ENCODE peak calls at places on chromosomes 5 and 9, in five cellular contexts. H is GM12891, W is adrenal gland, Q is thyroid gland, I is erythroblast. V is an unnamed sample.

GRCh38 chr9:112571624-112572341 is 85.2 kb downstream of the KIAA1958 start:
- DNase-seq in H (no peak), W (no peak), Q (no peak), I (no peak), V (no peak)

GRCh38 chr9:120418315-120418714 is 161.7 kb downstream of the CDK5RAP2 start:
- DNase-seq in H (no peak), W (no peak), Q (no peak), I (no peak), V (no peak)

GRCh38 chr9:75798484-75798883 is 92.0 kb upstream of the PCSK5 start:
- DNase-seq in H (no peak), W (no peak), Q (no peak), I (no peak), V (no peak)

GRCh38 chr9:811101-811531 is 30.4 kb upstream of the DMRT1 start:
- DNase-seq in H (no peak), W (no peak), Q (peak), I (no peak), V (no peak)

GRCh38 chr9:78215706-78216105 is 20.2 kb upstream of the CEP78 start:
- DNase-seq in H (no peak), W (no peak), Q (no peak), I (no peak), V (no peak)

GRCh38 chr5:113105693-113106280 is 129.2 kb downstream of the DCP2 start:
- DNase-seq in H (no peak), W (no peak), Q (no peak), I (no peak), V (no peak)

GRCh38 chr9:14058078-14058688 is 255.8 kb downstream of the NFIB start:
- DNase-seq in H (no peak), W (no peak), Q (no peak), I (no peak), V (no peak)

GRCh38 chr9:132995121-132995420 is 16.6 kb downstream of the GFI1B start:
- DNase-seq in H (no peak), W (no peak), Q (no peak), I (no peak), V (no peak)

GRCh38 chr5:60972225-60972624 is 27.2 kb downstream of the NDUFAF2 start:
- DNase-seq in H (no peak), W (no peak), Q (no peak), I (no peak), V (no peak)

GRCh38 chr5:136038635-136039034 is 9.8 kb downstream of the TGFBI start:
- DNase-seq in H (no peak), W (no peak), Q (no peak), I (no peak), V (no peak)

GRCh38 chr5:73540192-73540591 is 25.2 kb downstream of the ANKRA2 start:
- DNase-seq in H (no peak), W (no peak), Q (no peak), I (no peak), V (peak)

GRCh38 chr5:175531361-175531760 is 53.0 kb downstream of the SFXN1 start:
- DNase-seq in H (no peak), W (no peak), Q (no peak), I (no peak), V (no peak)

GRCh38 chr5:143235423-143235822 is 168.1 kb downstream of the NR3C1 start:
- DNase-seq in H (no peak), W (no peak), Q (no peak), I (no peak), V (no peak)

DNA sequence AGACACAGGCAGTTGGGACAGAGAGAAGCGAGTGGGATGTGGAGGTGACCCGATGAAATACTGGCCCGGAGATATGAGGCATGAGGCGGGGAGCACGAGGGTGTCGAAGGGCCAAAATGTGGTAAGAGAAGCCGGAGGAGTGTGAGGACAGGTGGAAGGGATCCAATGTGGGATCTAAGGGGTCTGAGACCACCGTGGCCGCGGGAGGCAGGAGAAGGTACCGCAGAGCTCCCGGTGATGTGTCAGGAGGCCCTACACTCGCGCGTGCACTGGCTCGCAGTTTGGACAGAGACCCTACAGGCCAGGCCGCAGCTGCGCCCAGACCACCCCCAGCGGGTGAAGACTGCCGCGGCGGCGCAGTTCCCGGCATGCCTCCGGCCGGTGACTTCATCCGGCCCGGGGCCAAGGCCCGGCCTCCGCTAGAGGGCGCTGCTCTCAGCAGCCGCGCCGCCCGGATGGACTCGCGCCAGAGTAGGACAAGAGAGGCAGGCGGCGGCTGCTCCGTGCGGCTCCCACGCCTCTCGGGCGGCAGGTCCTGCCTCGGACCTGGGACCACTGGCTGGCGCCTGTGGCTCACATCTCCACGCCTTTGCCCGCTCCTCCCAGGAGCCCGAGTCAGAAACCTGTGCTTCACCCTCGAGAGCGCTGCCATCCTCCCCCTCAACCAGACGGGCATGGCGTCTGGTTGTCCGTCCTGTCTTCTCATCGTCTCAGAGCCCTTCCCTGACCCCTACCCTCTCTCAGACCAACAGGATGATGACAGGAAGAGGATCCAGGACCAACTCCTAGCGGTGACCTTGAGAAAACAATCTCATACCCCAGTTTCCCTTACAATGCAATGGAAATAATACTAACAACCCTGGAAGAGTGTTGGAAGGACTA is 35.4 kb upstream of the STING1 start:
- DNase-seq in H (peak), W (peak), Q (peak), I (peak), V (peak)
- TF ChIP-seq POLR2A in H (peak), W (peak), Q (peak), I (peak), V (peak)

DNA sequence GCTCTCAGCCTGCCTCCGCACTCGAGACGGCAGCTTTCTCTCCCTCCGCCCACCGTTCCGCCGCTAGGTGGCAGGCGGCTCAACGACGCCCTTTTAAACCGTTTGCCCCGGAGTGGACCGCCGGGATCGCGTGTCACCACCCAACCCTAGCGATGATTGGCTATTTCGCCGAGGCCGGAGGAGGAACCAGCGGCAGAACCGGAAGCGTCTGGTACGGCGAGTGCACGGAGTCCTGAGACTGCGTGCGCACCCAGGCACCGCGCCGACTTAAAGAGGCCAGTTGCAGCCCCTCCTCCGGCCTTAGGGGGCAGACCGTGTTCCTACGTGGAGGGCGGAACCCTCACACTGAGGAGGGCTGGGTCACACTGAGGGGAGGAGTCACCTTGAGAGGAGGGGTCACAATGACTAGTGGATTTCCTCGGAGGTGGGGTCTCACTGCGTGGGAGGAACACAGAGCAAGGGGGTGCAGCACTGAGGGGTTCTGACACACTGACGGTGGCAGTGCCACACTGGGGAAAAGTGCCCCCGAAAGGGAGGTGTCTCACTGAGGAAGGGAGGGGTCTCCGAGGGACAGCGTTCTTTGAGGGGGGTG is 980 bp upstream of the TESK1 start:
- DNase-seq in H (peak), W (peak), Q (peak), I (peak), V (peak)
- TF ChIP-seq POLR2A in H (peak), W (peak), Q (peak), I (peak), V (peak)

GRCh38 chr5:176536132-176536901 is 885 bp downstream of the RNF44 start:
- DNase-seq in H (peak), W (peak), Q (peak), I (peak), V (peak)

GRCh38 chr5:176534640-176535039 is 2.6 kb downstream of the RNF44 start:
- DNase-seq in H (no peak), W (peak), Q (peak), I (no peak), V (no peak)

GRCh38 chr5:176533894-176534611 is 3.1 kb downstream of the RNF44 start:
- DNase-seq in H (no peak), W (peak), Q (peak), I (peak), V (no peak)

GRCh38 chr5:176535655-176536131 is 1.5 kb downstream of the RNF44 start:
- DNase-seq in H (no peak), W (no peak), Q (peak), I (peak), V (no peak)

GRCh38 chr5:176535101-176535654 is 2.0 kb downstream of the RNF44 start:
- DNase-seq in H (no peak), W (peak), Q (peak), I (peak), V (no peak)
- TF ChIP-seq POLR2A in H (peak), W (no peak), Q (peak), I (no peak), V (no peak)

GRCh38 chr9:129635099-129635803 is 6.7 kb downstream of the ASB6 start:
- DNase-seq in H (no peak), W (peak), Q (no peak), I (no peak), V (no peak)

GRCh38 chr9:129633207-129633606 is 7.2 kb downstream of the NTMT1 start:
- DNase-seq in H (no peak), W (no peak), Q (no peak), I (no peak), V (no peak)

GRCh38 chr9:129632460-129632859 is 6.5 kb downstream of the NTMT1 start:
- DNase-seq in H (no peak), W (no peak), Q (no peak), I (no peak), V (no peak)

GRCh38 chr9:129631673-129632129 is 5.7 kb downstream of the NTMT1 start:
- DNase-seq in H (no peak), W (no peak), Q (no peak), I (no peak), V (no peak)

DNA sequence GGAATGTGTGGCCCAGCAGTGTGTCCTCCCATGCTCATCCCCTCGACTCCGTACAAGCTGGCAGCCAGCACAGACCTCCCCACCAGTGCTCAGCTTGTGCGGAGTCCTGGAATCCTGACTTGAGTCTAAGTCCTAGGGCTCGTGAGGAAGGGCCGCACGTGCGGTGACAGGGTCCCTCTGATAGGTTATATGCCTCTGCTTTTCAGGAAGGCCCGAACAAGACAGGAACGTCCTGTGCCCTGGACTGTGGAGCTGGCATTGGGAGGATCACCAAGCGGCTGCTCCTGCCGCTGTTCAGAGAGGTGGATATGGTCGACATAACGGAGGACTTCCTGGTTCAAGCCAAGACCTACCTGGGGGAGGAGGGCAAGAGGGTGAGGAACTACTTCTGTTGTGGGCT is 7.9 kb downstream of the NTMT1 start:
- DNase-seq in H (no peak), W (no peak), Q (no peak), I (no peak), V (no peak)
- TF ChIP-seq POLR2A in H (no peak), W (no peak), Q (no peak), I (no peak), V (no peak)

GRCh38 chr5:9354336-9355081 is 191.4 kb downstream of the SEMA5A start:
- DNase-seq in H (no peak), W (no peak), Q (no peak), I (no peak), V (no peak)
- TF ChIP-seq POLR2A in H (no peak), W (no peak), Q (no peak), I (no peak), V (no peak)

V was measured in H54.